ENCODE peak calls at places on chromosomes 4 and X, in five cellular contexts. One of them, this sample, is unnamed.

GRCh38 chr4:133402616-133403015 is 253.5 kb downstream of the PCDH10 start:
- DNase-seq in Kasumi-1: no peak
- DNase-seq in T-helper 17 cell: no peak
- DNase-seq in central memory CD4-positive, alpha-beta T cell: no peak
- DNase-seq in ELR: peak
- DNase-seq in this sample: no peak

GRCh38 chr4:153943738-153944415 is 155.0 kb upstream of the SFRP2 start:
- DNase-seq in ELR: no peak
- DNase-seq in Kasumi-1: no peak
- DNase-seq in central memory CD4-positive, alpha-beta T cell: no peak
- DNase-seq in T-helper 17 cell: no peak
- DNase-seq in this sample: no peak

GRCh38 chr4:38180456-38180855 is 220.3 kb downstream of the PTTG2 start:
- DNase-seq in central memory CD4-positive, alpha-beta T cell: no peak
- DNase-seq in T-helper 17 cell: no peak
- DNase-seq in ELR: peak
- DNase-seq in Kasumi-1: no peak
- DNase-seq in this sample: no peak

GRCh38 chr4:20615492-20616136 is 84.6 kb upstream of the PACRGL start:
- DNase-seq in Kasumi-1: no peak
- DNase-seq in ELR: peak
- DNase-seq in central memory CD4-positive, alpha-beta T cell: no peak
- DNase-seq in T-helper 17 cell: no peak
- DNase-seq in this sample: no peak

GRCh38 chr4:112183252-112183651 is 38.0 kb downstream of the FAM241A start:
- DNase-seq in ELR: no peak
- DNase-seq in T-helper 17 cell: no peak
- DNase-seq in central memory CD4-positive, alpha-beta T cell: peak
- DNase-seq in Kasumi-1: no peak
- DNase-seq in this sample: no peak

GRCh38 chr4:90904018-90904417 is 776.8 kb downstream of the CCSER1 start:
- DNase-seq in Kasumi-1: no peak
- DNase-seq in T-helper 17 cell: no peak
- DNase-seq in central memory CD4-positive, alpha-beta T cell: no peak
- DNase-seq in ELR: no peak
- DNase-seq in this sample: no peak

GRCh38 chr4:6418193-6418755 is 54.1 kb downstream of the PPP2R2C start:
- DNase-seq in T-helper 17 cell: no peak
- DNase-seq in ELR: no peak
- DNase-seq in Kasumi-1: no peak
- DNase-seq in central memory CD4-positive, alpha-beta T cell: no peak
- DNase-seq in this sample: no peak

GRCh38 chrX:150831863-150832262 is 66.6 kb downstream of the CD99L2 start:
- DNase-seq in Kasumi-1: no peak
- DNase-seq in T-helper 17 cell: no peak
- DNase-seq in ELR: no peak
- DNase-seq in central memory CD4-positive, alpha-beta T cell: no peak
- DNase-seq in this sample: no peak

GRCh38 chr4:143302526-143302925 is 34.1 kb upstream of the GAB1 start:
- DNase-seq in central memory CD4-positive, alpha-beta T cell: no peak
- DNase-seq in ELR: no peak
- DNase-seq in T-helper 17 cell: no peak
- DNase-seq in Kasumi-1: no peak
- DNase-seq in this sample: no peak

GRCh38 chrX:139200793-139201192 is 329.7 kb upstream of the F9 start:
- DNase-seq in T-helper 17 cell: no peak
- DNase-seq in ELR: no peak
- DNase-seq in central memory CD4-positive, alpha-beta T cell: no peak
- DNase-seq in Kasumi-1: no peak
- DNase-seq in this sample: no peak

GRCh38 chrX:46278591-46278990 is 266.6 kb downstream of the ZNF674 start:
- DNase-seq in T-helper 17 cell: no peak
- DNase-seq in ELR: no peak
- DNase-seq in central memory CD4-positive, alpha-beta T cell: no peak
- DNase-seq in Kasumi-1: no peak
- DNase-seq in this sample: no peak

GRCh38 chr4:11079171-11079570 is 349.5 kb downstream of the HS3ST1 start:
- DNase-seq in ELR: no peak
- DNase-seq in Kasumi-1: no peak
- DNase-seq in T-helper 17 cell: no peak
- DNase-seq in central memory CD4-positive, alpha-beta T cell: no peak
- DNase-seq in this sample: no peak

GRCh38 chr4:152981842-152982241 is 45.7 kb downstream of the FHDC1 start:
- DNase-seq in central memory CD4-positive, alpha-beta T cell: no peak
- DNase-seq in Kasumi-1: no peak
- DNase-seq in T-helper 17 cell: no peak
- DNase-seq in ELR: no peak
- DNase-seq in this sample: no peak

GRCh38 chr4:146486565-146486964 is 35.2 kb downstream of the SLC10A7 start:
- DNase-seq in ELR: no peak
- DNase-seq in Kasumi-1: no peak
- DNase-seq in central memory CD4-positive, alpha-beta T cell: no peak
- DNase-seq in T-helper 17 cell: no peak
- DNase-seq in this sample: no peak

GRCh38 chrX:149540133-149540620 is 635 bp upstream of the EOLA1 start:
- DNase-seq in T-helper 17 cell: peak
- DNase-seq in Kasumi-1: peak
- DNase-seq in central memory CD4-positive, alpha-beta T cell: peak
- DNase-seq in ELR: peak
- DNase-seq in this sample: peak

This sample was measured in immature natural killer cell.